ENCODE peak calls at places on chromosomes 3 and 15, in four cellular contexts. D, Z, Q and T are unnamed samples.

GRCh38 chr15:98599911-98600685 is 48.2 kb upstream of the IGF1R start:
- DNase-seq in Q (peak), D (no peak), Z (peak), T (no peak)

GRCh38 chr3:32502089-32502943 is at the start of gene CMTM6:
- DNase-seq in Q (peak), D (peak), Z (peak), T (peak)

GRCh38 chr3:106844638-106845037 is 532.6 kb upstream of the CCDC54 start:
- DNase-seq in Q (no peak), D (no peak), Z (no peak), T (no peak)

GRCh38 chr3:71380096-71380495 is 203.4 kb downstream of the FOXP1 start:
- DNase-seq in Z (no peak), Q (no peak), D (no peak), T (no peak)

GRCh38 chr15:64284037-64284436 is 71.9 kb downstream of the CSNK1G1 start:
- DNase-seq in Q (peak), D (no peak), Z (peak), T (peak)

GRCh38 chr3:115698851-115699535 is 75.7 kb downstream of the GAP43 start:
- DNase-seq in Q (no peak), Z (no peak), D (no peak), T (no peak)

GRCh38 chr3:14634763-14635400 is 16.7 kb upstream of the CCDC174 start:
- DNase-seq in Q (no peak), Z (no peak), D (no peak), T (no peak)

GRCh38 chr3:113516115-113516505 is 1.2 kb upstream of the SPICE1 start:
- DNase-seq in Z (peak), Q (no peak), D (no peak), T (no peak)

GRCh38 chr3:197309528-197310361 is 11.3 kb upstream of the DLG1 start:
- DNase-seq in Z (peak), D (no peak), Q (no peak), T (peak)

GRCh38 chr3:69200384-69201068 is 78.1 kb upstream of the LMOD3 start:
- DNase-seq in D (no peak), Q (peak), Z (peak), T (no peak)

GRCh38 chr3:119731545-119732343 is 28.9 kb downstream of the CFAP91 start:
- DNase-seq in D (no peak), Z (peak), Q (no peak), T (no peak)

GRCh38 chr3:134367412-134367811 is 6.8 kb downstream of the AMOTL2 start:
- DNase-seq in Z (no peak), D (no peak), Q (no peak), T (no peak)

GRCh38 chr15:89820651-89821611 is 6.3 kb upstream of the ANPEP start:
- DNase-seq in Z (no peak), Q (no peak), D (no peak), T (no peak)

GRCh38 chr3:88987786-88988185 is 119.6 kb upstream of the EPHA3 start:
- DNase-seq in Q (no peak), D (no peak), Z (no peak), T (no peak)

GRCh38 chr3:12308517-12308916 is 19.6 kb downstream of the PPARG start:
- DNase-seq in Q (peak), Z (no peak), D (no peak), T (no peak)

GRCh38 chr15:90266061-90266431 is 574 bp downstream of the NGRN start:
- DNase-seq in D (no peak), Q (no peak), Z (peak), T (no peak)

GRCh38 chr15:75397494-75397893 is 29.1 kb upstream of the MAN2C1 start:
- DNase-seq in Q (no peak), D (no peak), Z (no peak), T (no peak)

GRCh38 chr15:89836255-89837133 is 21.8 kb upstream of the ANPEP start:
- DNase-seq in D (no peak), Z (no peak), Q (no peak), T (no peak)

GRCh38 chr3:188058569-188059184 is 95.3 kb upstream of the LPP start:
- DNase-seq in D (no peak), Q (no peak), Z (no peak), T (no peak)

GRCh38 chr3:58143417-58144055 is 67.2 kb downstream of the DNASE1L3 start:
- DNase-seq in Z (no peak), Q (no peak), D (no peak), T (no peak)

GRCh38 chr3:48662753-48663488 is at the start of gene CELSR3:
- DNase-seq in Q (peak), Z (peak), D (no peak), T (no peak)

GRCh38 chr15:78564743-78565096 is 600 bp upstream of the CHRNA5 start:
- DNase-seq in Q (no peak), Z (no peak), D (no peak), T (no peak)

GRCh38 chr15:36133686-36134085 is 445.7 kb upstream of the CDIN1 start:
- DNase-seq in Q (peak), Z (no peak), D (no peak), T (no peak)

GRCh38 chr3:181868576-181868975 is 156.9 kb downstream of the SOX2 start:
- DNase-seq in D (no peak), Q (no peak), Z (no peak), T (no peak)